ENCODE peak calls at places on chromosomes 6 and 20, in seven cellular contexts. G is GM23248, W is MM.1S, U is PC-3, Y is GM23338, E is HCT116, I is hepatocyte. Q is an unnamed sample.
A peak's percentile ranks its signal among the peaks of the same experiment; 100 is the strongest.

GRCh38 chr20:53390780-53391179 is 202.9 kb downstream of the ZNF217 start:
- DNase-seq in G (peak; percentile 16), W (no peak), U (no peak), Y (no peak), E (no peak), I (no peak), Q (no peak)

GRCh38 chr6:32819729-32820128 is 2.9 kb upstream of the HLA-DOB start:
- DNase-seq in G (peak; percentile 88), W (no peak), U (peak; percentile 46), Y (no peak), E (peak; percentile 16), I (no peak), Q (no peak)

GRCh38 chr6:25094726-25095125 is 159.0 kb upstream of the RIPOR2 start:
- DNase-seq in G (no peak), W (no peak), U (no peak), Y (no peak), E (no peak), I (no peak), Q (no peak)

GRCh38 chr6:17107768-17108325 is 6.0 kb downstream of the STMND1 start:
- DNase-seq in G (peak; percentile 52), W (no peak), U (no peak), Y (no peak), E (no peak), I (no peak), Q (no peak)

GRCh38 chr6:43877463-43878126 is 107.6 kb downstream of the VEGFA start:
- DNase-seq in G (no peak), W (no peak), U (no peak), Y (peak; percentile 30), E (no peak), I (no peak), Q (no peak)

GRCh38 chr6:160978141-160978926 is 13.2 kb upstream of the MAP3K4 start:
- DNase-seq in G (peak; percentile 94), W (no peak), U (no peak), Y (no peak), E (no peak), I (no peak), Q (no peak)

GRCh38 chr20:50557549-50558134 is 47.5 kb downstream of the PTPN1 start:
- DNase-seq in G (no peak), W (no peak), U (no peak), Y (no peak), E (no peak), I (no peak), Q (no peak)

GRCh38 chr20:47493175-47493953 is 8.3 kb upstream of the NCOA3 start:
- DNase-seq in G (peak; percentile 76), W (peak; percentile 55), U (peak; percentile 93), Y (no peak), E (peak; percentile 36), I (peak; percentile 82), Q (no peak)

GRCh38 chr6:41901882-41902519 is 6.8 kb upstream of the USP49 start:
- DNase-seq in G (peak; percentile 42), W (no peak), U (peak; percentile 49), Y (peak; percentile 44), E (no peak), I (no peak), Q (peak; percentile 16)

GRCh38 chr6:109867970-109868358 is 110.1 kb upstream of the GPR6 start:
- DNase-seq in G (no peak), W (no peak), U (peak; percentile 13), Y (no peak), E (no peak), I (peak; percentile 28), Q (no peak)

GRCh38 chr6:135627092-135627715 is 129.7 kb upstream of the AHI1 start:
- DNase-seq in G (no peak), W (no peak), U (no peak), Y (no peak), E (no peak), I (no peak), Q (no peak)

GRCh38 chr6:73823046-73823735 is 127.2 kb downstream of the CD109 start:
- DNase-seq in G (no peak), W (no peak), U (no peak), Y (no peak), E (no peak), I (no peak), Q (no peak)

GRCh38 chr6:38322123-38322522 is 317.6 kb downstream of the BTBD9 start:
- DNase-seq in G (no peak), W (no peak), U (no peak), Y (no peak), E (no peak), I (no peak), Q (no peak)

GRCh38 chr20:46458891-46459750 is 52.7 kb upstream of the ELMO2 start:
- DNase-seq in G (no peak), W (no peak), U (no peak), Y (peak; percentile 97), E (no peak), I (peak; percentile 89), Q (peak; percentile 91)

GRCh38 chr20:7916648-7917047 is 23.6 kb downstream of the HAO1 start:
- DNase-seq in G (no peak), W (no peak), U (no peak), Y (no peak), E (no peak), I (no peak), Q (no peak)

GRCh38 chr6:106510090-106510970 is 119.0 kb downstream of the RTN4IP1 start:
- DNase-seq in G (peak; percentile 62), W (peak; percentile 47), U (peak; percentile 85), Y (peak; percentile 71), E (no peak), I (peak; percentile 63), Q (peak; percentile 69)

GRCh38 chr20:23265226-23265625 is 85.4 kb upstream of the NXT1 start:
- DNase-seq in G (peak; percentile 38), W (no peak), U (no peak), Y (no peak), E (no peak), I (no peak), Q (no peak)

GRCh38 chr6:112021911-112022310 is 32.0 kb upstream of the CCN6 start:
- DNase-seq in G (no peak), W (no peak), U (no peak), Y (no peak), E (no peak), I (no peak), Q (no peak)

GRCh38 chr20:18506744-18507143 is 996 bp upstream of the SEC23B start:
- DNase-seq in G (no peak), W (no peak), U (no peak), Y (peak; percentile 4), E (no peak), I (peak; percentile 5), Q (no peak)

GRCh38 chr20:59571151-59571550 is 33.2 kb upstream of the PHACTR3 start:
- DNase-seq in G (no peak), W (no peak), U (no peak), Y (no peak), E (no peak), I (no peak), Q (no peak)

GRCh38 chr6:8462694-8463093 is 27.3 kb upstream of the SLC35B3 start:
- DNase-seq in G (no peak), W (no peak), U (no peak), Y (no peak), E (no peak), I (no peak), Q (no peak)

GRCh38 chr20:35267092-35267491 is 10.8 kb downstream of the MMP24OS start:
- DNase-seq in G (no peak), W (no peak), U (no peak), Y (no peak), E (no peak), I (no peak), Q (no peak)

GRCh38 chr6:158069800-158070195 is 88.1 kb downstream of the SYNJ2 start:
- DNase-seq in G (peak; percentile 92), W (no peak), U (peak; percentile 71), Y (no peak), E (no peak), I (no peak), Q (no peak)

GRCh38 chr6:89952696-89953095 is 58.4 kb downstream of the GJA10 start:
- DNase-seq in G (no peak), W (peak; percentile 79), U (peak; percentile 92), Y (no peak), E (no peak), I (no peak), Q (no peak)

GRCh38 chr20:9515761-9516657 is 1.6 kb downstream of the LAMP5 start:
- DNase-seq in G (no peak), W (peak; percentile 42), U (peak; percentile 26), Y (peak; percentile 73), E (peak; percentile 10), I (no peak), Q (peak; percentile 77)
- TF ChIP-seq EZH2 in G (no peak), W (no peak), U (no peak), Y (peak; percentile 84), E (no peak), I (peak; percentile 8), Q (peak; percentile 67)

GRCh38 chr20:62258499-62259293 is 20.4 kb downstream of the OSBPL2 start:
- DNase-seq in G (peak; percentile 95), W (no peak), U (peak; percentile 47), Y (no peak), E (no peak), I (no peak), Q (no peak)
- TF ChIP-seq EZH2phosphoT487 in G (no peak), W (no peak), U (no peak), Y (no peak), E (no peak), I (no peak), Q (no peak)

DNA sequence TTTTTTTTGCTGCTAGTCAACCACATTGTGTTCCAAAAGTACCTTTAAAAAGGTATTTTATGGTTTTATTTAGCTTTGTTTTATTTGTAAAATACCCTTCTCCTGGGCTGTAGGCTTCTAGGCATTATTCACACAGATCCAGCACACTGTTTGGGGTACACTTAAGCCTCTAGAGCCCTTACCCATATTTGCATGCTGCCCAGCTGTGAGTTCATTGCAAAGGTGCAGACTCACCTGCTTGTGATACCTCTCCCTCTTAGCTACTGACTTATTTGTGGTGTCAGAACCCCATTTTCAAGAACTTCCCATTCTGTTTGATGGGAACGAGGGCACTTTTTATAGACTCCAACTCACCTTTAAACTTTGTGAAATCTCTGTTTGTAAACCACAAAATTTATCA is 69.8 kb downstream of the RIN2 start:
- DNase-seq in G (no peak), W (peak; percentile 33), U (no peak), Y (no peak), E (no peak), I (no peak), Q (no peak)
- TF ChIP-seq EZH2 in G (no peak), W (no peak), U (no peak), Y (no peak), E (no peak), I (no peak), Q (no peak)

DNA sequence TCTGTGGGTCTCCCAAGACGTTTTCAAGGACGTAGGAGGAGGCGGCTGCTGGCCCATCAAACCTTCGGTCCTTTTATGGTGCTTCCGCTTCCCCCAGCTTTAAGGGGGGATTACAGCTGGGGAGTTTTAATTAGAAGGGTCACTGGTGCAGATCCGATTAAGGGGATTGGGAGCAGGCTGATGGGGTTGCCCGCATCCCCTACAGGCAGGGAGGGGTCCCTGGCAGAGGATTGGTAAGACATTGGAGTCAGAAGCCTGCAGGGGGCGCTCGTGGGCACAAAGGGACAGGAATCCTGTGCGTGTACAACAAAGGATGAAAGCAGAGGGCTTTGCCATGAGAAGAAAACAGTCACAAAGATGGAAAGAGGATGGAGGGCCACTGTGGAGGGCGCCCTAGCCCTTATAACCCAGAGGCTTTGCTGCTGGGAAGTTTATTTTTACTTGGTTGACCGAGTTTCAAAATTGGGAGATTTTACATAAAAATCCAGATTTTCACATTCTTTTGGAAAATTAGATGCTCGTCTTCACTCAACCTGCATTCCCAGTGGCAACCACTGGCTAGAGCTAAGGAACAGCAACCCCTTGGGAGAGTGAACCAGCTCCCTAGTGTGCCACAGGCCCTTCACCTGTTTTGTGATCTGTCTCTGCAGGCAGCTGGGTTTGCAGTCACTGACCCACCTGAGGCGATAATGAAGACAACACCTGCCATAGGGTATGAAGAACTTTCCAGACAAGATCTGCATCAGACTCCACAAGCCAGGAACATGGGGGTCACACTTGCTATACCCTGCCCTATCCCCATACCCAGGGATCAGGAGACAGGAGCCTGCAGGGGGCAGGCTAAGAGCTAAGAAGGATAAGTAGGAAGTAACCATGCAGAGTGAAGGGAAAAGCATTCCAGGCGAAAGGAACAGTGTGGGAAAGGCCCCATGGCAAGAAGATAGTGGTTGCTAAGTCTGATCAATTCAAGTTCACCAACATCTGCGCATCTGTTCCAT is 97.7 kb downstream of the KCNB1 start:
- DNase-seq in G (peak; percentile 75), W (peak; percentile 45), U (peak; percentile 76), Y (peak; percentile 98), E (peak; percentile 53), I (peak; percentile 84), Q (peak; percentile 99)
- TF ChIP-seq EZH2phosphoT487 in G (no peak), W (no peak), U (no peak), Y (no peak), E (no peak), I (no peak), Q (peak; percentile 73)

Q was measured in neural progenitor cell.